ENCODE peak calls at places on chromosomes 6 and 20, in four cellular contexts. A, V, S and F are unnamed samples.

GRCh38 chr20:53707341-53708102 is 113.9 kb upstream of the ZNF217 start:
- DNase-seq in A (no peak), V (peak; percentile 64), S (peak; percentile 67), F (no peak)

GRCh38 chr6:109379706-109380105 is 2.6 kb downstream of the CD164 start:
- DNase-seq in A (no peak), V (peak; percentile 34), S (no peak), F (no peak)

GRCh38 chr6:155436981-155437749 is 18.5 kb downstream of the NOX3 start:
- DNase-seq in A (no peak), V (no peak), S (no peak), F (no peak)

GRCh38 chr6:21381336-21381963 is 212.1 kb upstream of the SOX4 start:
- DNase-seq in A (no peak), V (peak; percentile 70), S (no peak), F (no peak)

GRCh38 chr6:9801255-9801757 is 613.6 kb downstream of the TFAP2A start:
- DNase-seq in A (no peak), V (no peak), S (no peak), F (no peak)

GRCh38 chr6:35052694-35053565 is 88.2 kb downstream of the TCP11 start:
- DNase-seq in A (no peak), V (no peak), S (no peak), F (no peak)

GRCh38 chr6:6007311-6008113 is 787 bp upstream of the NRN1 start:
- DNase-seq in A (peak; percentile 38), V (no peak), S (peak; percentile 53), F (no peak)

GRCh38 chr6:106626485-106626884 is 2.8 kb downstream of the RTN4IP1 start:
- DNase-seq in A (no peak), V (no peak), S (peak; percentile 45), F (no peak)

GRCh38 chr6:137443901-137444300 is 50.3 kb downstream of the OLIG3 start:
- DNase-seq in A (no peak), V (no peak), S (no peak), F (no peak)

GRCh38 chr6:33782561-33782960 is 6.4 kb downstream of the LEMD2 start:
- DNase-seq in A (no peak), V (no peak), S (no peak), F (no peak)

GRCh38 chr6:39568896-39569295 is 156.3 kb downstream of the KIF6 start:
- DNase-seq in A (no peak), V (peak; percentile 51), S (no peak), F (peak; percentile 27)

GRCh38 chr20:48317578-48317977 is 510.2 kb downstream of the PREX1 start:
- DNase-seq in A (no peak), V (no peak), S (no peak), F (no peak)

GRCh38 chr6:41170547-41171160 is 7.7 kb upstream of the TREM2 start:
- DNase-seq in A (no peak), V (no peak), S (no peak), F (no peak)

GRCh38 chr6:165220030-165220429 is 89.4 kb downstream of the C6orf118 start:
- DNase-seq in A (no peak), V (no peak), S (no peak), F (no peak)

GRCh38 chr6:14108571-14109410 is 8.8 kb upstream of the CD83 start:
- DNase-seq in A (no peak), V (peak; percentile 65), S (peak; percentile 90), F (no peak)

GRCh38 chr6:159217595-159218275 is 48.5 kb downstream of the FNDC1 start:
- DNase-seq in A (no peak), V (peak; percentile 17), S (peak; percentile 56), F (peak; percentile 9)

GRCh38 chr20:53001502-53002301 is 29.5 kb downstream of the TSHZ2 start:
- DNase-seq in A (no peak), V (no peak), S (peak; percentile 66), F (no peak)

GRCh38 chr6:106293113-106293512 is 32.4 kb downstream of the ATG5 start:
- DNase-seq in A (no peak), V (no peak), S (no peak), F (no peak)

GRCh38 chr6:31663087-31663960 is 1.5 kb downstream of the GPANK1 start:
- DNase-seq in A (no peak), V (no peak), S (no peak), F (no peak)

GRCh38 chr20:24684421-24684871 is 215.0 kb downstream of the SYNDIG1 start:
- DNase-seq in A (no peak), V (no peak), S (no peak), F (no peak)

GRCh38 chr20:57708694-57709673 is 831 bp downstream of the PMEPA1 start:
- DNase-seq in A (peak; percentile 32), V (no peak), S (no peak), F (no peak)

GRCh38 chr20:36543187-36544133 is 2.1 kb downstream of the MYL9 start:
- DNase-seq in A (no peak), V (peak; percentile 28), S (no peak), F (no peak)

GRCh38 chr6:121837545-121838229 is 402.2 kb downstream of the GJA1 start:
- DNase-seq in A (no peak), V (peak; percentile 3), S (no peak), F (no peak)

GRCh38 chr6:139112146-139112545 is 22.7 kb upstream of the HECA start:
- DNase-seq in A (no peak), V (no peak), S (no peak), F (no peak)

GRCh38 chr6:80769101-80769500 is 662.6 kb downstream of the BCKDHB start:
- DNase-seq in A (no peak), V (peak; percentile 1), S (no peak), F (no peak)

GRCh38 chr20:16428112-16428511 is 145.1 kb downstream of the KIF16B start:
- DNase-seq in A (no peak), V (no peak), S (no peak), F (no peak)

GRCh38 chr6:4567141-4567540 is 209.1 kb upstream of the CDYL start:
- DNase-seq in A (no peak), V (peak; percentile 49), S (no peak), F (no peak)

GRCh38 chr20:60964911-60965310 is 287.1 kb upstream of the CDH4 start:
- DNase-seq in A (no peak), V (no peak), S (no peak), F (no peak)

GRCh38 chr20:61325718-61326117 is 73.7 kb downstream of the CDH4 start:
- DNase-seq in A (no peak), V (no peak), S (no peak), F (no peak)

GRCh38 chr6:109595998-109596397 is 95.0 kb downstream of the AK9 start:
- DNase-seq in A (no peak), V (peak; percentile 39), S (peak; percentile 37), F (no peak)

GRCh38 chr6:114218421-114218820 is 124.4 kb downstream of the HS3ST5 start:
- DNase-seq in A (no peak), V (no peak), S (no peak), F (no peak)

GRCh38 chr6:12114055-12114503 is 102.0 kb downstream of the HIVEP1 start:
- DNase-seq in A (no peak), V (no peak), S (peak; percentile 61), F (no peak)

GRCh38 chr20:44056010-44056698 is 130.8 kb downstream of the JPH2 start:
- DNase-seq in A (peak; percentile 66), V (peak; percentile 13), S (peak; percentile 50), F (peak; percentile 28)